ENCODE peak calls at places on chromosome 5, in four cellular contexts. K, V, B and E are unnamed samples.

GRCh38 chr5:79074641-79075040 is 5.1 kb downstream of the BHMT2 start:
- DNase-seq in K (peak), V (peak), B (no peak), E (no peak)

GRCh38 chr5:24215114-24215513 is 429.7 kb downstream of the CDH10 start:
- DNase-seq in K (no peak), V (no peak), B (no peak), E (no peak)

GRCh38 chr5:73791389-73791788 is 165.4 kb downstream of the ARHGEF28 start:
- DNase-seq in K (no peak), V (no peak), B (no peak), E (no peak)

GRCh38 chr5:83077662-83078261 is 415 bp downstream of the XRCC4 start:
- DNase-seq in K (peak), V (peak), B (no peak), E (peak)

GRCh38 chr5:172188033-172188892 is at the start of gene STK10:
- DNase-seq in K (peak), V (peak), B (peak), E (peak)

GRCh38 chr5:178279723-178280438 is 47.3 kb upstream of the PHYKPL start:
- DNase-seq in K (peak), V (peak), B (peak), E (peak)

GRCh38 chr5:58944221-58944620 is 361.3 kb downstream of the RAB3C start:
- DNase-seq in K (peak), V (no peak), B (no peak), E (no peak)

GRCh38 chr5:42636425-42636824 is 120.2 kb upstream of the CCDC152 start:
- DNase-seq in K (peak), V (peak), B (no peak), E (no peak)

GRCh38 chr5:72559866-72560766 is 52.9 kb upstream of the ZNF366 start:
- DNase-seq in K (no peak), V (peak), B (no peak), E (no peak)

GRCh38 chr5:156838966-156839365 is 11.1 kb upstream of the PPP1R2B start:
- DNase-seq in K (no peak), V (no peak), B (no peak), E (no peak)

GRCh38 chr5:14185336-14186131 is 42.4 kb downstream of the TRIO start:
- DNase-seq in K (peak), V (no peak), B (no peak), E (no peak)

GRCh38 chr5:140556438-140556837 is 835 bp downstream of the SRA1 start:
- DNase-seq in K (peak), V (no peak), B (no peak), E (no peak)

GRCh38 chr5:135245521-135246499 is 153.2 kb downstream of the MACROH2A1 start:
- DNase-seq in K (peak), V (no peak), B (no peak), E (no peak)

GRCh38 chr5:140202610-140203009 is 27.6 kb downstream of the CYSTM1 start:
- DNase-seq in K (no peak), V (no peak), B (no peak), E (no peak)

GRCh38 chr5:149141224-149141956 is at the start of gene ABLIM3:
- DNase-seq in K (peak), V (peak), B (peak), E (no peak)

GRCh38 chr5:53726121-53726520 is 165.7 kb downstream of the NDUFS4 start:
- DNase-seq in K (no peak), V (no peak), B (no peak), E (no peak)

GRCh38 chr5:133866160-133866902 is 102.1 kb downstream of the C5orf15 start:
- DNase-seq in K (no peak), V (no peak), B (no peak), E (no peak)

GRCh38 chr5:138282918-138283742 is 8.7 kb upstream of the GFRA3 start:
- DNase-seq in K (peak), V (peak), B (peak), E (peak)

GRCh38 chr5:66337827-66338226 is 193.7 kb downstream of the SREK1 start:
- DNase-seq in K (no peak), V (peak), B (no peak), E (no peak)

GRCh38 chr5:31048975-31049290 is 144.6 kb upstream of the CDH6 start:
- DNase-seq in K (no peak), V (no peak), B (no peak), E (no peak)

GRCh38 chr5:139690385-139691274 is 42.5 kb downstream of the CXXC5 start:
- DNase-seq in K (peak), V (peak), B (peak), E (no peak)

GRCh38 chr5:58341485-58341884 is 118.4 kb downstream of the PLK2 start:
- DNase-seq in K (no peak), V (no peak), B (no peak), E (no peak)

GRCh38 chr5:135887881-135888614 is 7.6 kb downstream of the IL9 start:
- DNase-seq in K (peak), V (peak), B (no peak), E (peak)

GRCh38 chr5:58060971-58061370 is 398.9 kb downstream of the PLK2 start:
- DNase-seq in K (peak), V (no peak), B (no peak), E (no peak)

GRCh38 chr5:42483472-42484154 is 60.4 kb downstream of the GHR start:
- DNase-seq in K (no peak), V (no peak), B (no peak), E (no peak)

GRCh38 chr5:181168595-181169118 is 21.3 kb downstream of the OR2V2 start:
- DNase-seq in K (no peak), V (no peak), B (no peak), E (no peak)

GRCh38 chr5:87020099-87020934 is 247.4 kb upstream of the RASA1 start:
- DNase-seq in K (peak), V (peak), B (peak), E (no peak)

GRCh38 chr5:1795931-1796330 is 3.7 kb downstream of the MRPL36 start:
- DNase-seq in K (no peak), V (no peak), B (no peak), E (no peak)

GRCh38 chr5:107538331-107539162 is 132.2 kb downstream of the EFNA5 start:
- DNase-seq in K (no peak), V (no peak), B (no peak), E (no peak)

GRCh38 chr5:151589878-151590570 is 1.1 kb downstream of the FAT2 start:
- DNase-seq in K (peak), V (no peak), B (no peak), E (no peak)
- H3K4me3 ChIP-seq in K (no peak), V (no peak), B (no peak), E (no peak)

DNA sequence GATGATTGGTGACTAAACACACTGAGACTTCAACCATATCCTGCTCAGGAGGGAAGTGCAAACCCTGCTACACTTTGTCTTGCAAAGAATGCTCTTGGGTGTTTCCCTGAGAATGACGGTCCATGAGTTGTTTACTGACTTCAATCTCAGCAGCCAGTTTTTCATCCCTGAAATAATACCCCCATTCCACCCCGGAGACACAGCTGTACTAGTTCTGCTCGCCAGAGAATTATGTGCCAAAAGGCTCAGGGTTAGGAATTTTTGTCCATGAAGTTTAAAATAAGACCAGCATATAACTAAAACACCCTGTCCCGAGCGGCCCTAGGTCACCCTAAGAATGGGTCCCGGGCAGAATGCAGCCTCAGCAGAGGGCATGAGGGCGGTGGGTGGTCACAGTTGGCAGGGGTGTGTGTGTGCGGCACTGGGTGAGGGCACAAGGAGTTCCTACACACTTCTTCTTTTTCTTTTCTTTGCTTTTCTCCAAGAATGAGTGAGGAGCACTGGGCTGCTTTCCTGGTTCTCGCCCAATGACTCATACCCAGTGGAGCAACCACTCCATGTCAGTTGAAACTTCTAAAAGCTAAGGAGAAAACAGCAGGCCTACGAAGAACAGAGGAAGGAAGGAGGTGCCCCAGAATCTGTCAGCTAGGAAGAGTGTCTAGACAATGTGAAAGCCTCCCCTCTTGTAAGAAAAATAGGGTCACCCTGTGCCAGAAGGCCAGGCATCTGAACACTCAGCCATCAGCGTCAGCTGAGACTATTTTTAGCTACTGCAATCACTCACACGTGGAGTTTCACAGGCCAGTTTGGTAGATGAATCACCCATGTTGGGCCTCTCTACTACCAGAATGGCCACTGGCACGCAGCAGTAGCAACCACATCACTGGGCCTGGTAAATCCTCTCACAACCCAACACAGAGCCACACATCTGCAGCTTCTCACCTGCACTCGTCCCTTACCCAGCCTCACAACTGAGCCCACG is 105.9 kb downstream of the DPYSL3 start:
- DNase-seq in K (peak), V (no peak), B (peak), E (no peak)
- H3K4me3 ChIP-seq in K (peak), V (no peak), B (no peak), E (no peak)

DNA sequence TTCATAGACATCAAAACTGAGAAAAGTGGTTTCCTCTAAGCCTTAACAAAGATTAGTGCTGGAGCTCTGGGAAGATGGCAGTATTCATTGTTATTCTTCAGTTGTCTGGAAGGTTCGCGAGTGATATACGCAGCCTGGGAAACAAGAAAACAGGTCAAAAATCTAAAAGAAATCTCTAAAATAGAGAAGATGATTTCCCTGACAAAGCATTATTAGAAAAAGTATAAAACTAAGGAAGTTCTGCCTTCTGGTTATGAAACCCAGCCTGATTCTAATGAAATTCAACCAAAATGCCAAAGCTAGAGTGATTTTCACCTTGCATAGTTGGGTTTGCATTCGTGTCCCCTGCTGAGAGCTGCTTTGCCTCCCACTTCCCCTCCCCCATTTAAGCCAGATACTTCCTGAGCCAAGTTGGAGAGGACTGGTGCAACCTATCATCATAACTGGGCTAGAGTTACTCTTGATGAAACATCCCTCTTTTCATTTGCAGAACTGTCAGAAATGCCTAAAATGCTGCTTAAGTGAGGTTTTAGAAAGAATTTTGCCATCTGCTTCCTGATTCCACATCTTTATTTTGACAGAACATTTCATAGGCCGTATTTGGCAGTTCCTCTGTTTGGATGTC is 48.4 kb downstream of the NDFIP1 start:
- DNase-seq in K (no peak), V (peak), B (no peak), E (no peak)
- H3K4me3 ChIP-seq in K (no peak), V (no peak), B (no peak), E (no peak)

DNA sequence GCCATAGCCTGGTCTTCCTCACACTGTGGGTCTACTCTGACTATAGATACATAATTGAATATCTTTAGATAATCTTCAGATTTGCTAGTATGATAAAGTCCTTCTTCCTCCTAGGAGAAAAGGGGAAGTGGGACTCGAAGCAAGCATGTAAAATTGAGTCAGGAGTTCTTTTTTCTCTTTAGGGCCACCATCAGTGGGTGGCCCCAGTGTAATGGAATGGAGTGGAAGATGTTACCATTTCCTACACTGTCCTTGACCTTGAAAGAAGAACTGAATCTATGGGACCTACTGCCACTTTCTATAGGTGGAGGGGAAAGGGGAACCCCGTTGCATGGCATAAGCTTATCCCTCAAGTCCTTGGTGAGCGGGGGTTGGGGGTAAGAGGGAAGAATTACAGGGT is 44.9 kb upstream of the SUB1 start:
- DNase-seq in K (no peak), V (no peak), B (no peak), E (no peak)
- H3K4me3 ChIP-seq in K (no peak), V (no peak), B (no peak), E (no peak)

GRCh38 chr5:80508844-80509243 is 20.9 kb downstream of the FAM151B start:
- DNase-seq in K (no peak), V (no peak), B (no peak), E (no peak)

GRCh38 chr5:80504833-80505232 is 16.9 kb downstream of the FAM151B start:
- DNase-seq in K (no peak), V (no peak), B (no peak), E (no peak)

GRCh38 chr5:80502795-80503194 is 14.9 kb downstream of the FAM151B start:
- DNase-seq in K (no peak), V (no peak), B (no peak), E (no peak)

GRCh38 chr5:80507663-80508062 is 19.8 kb downstream of the FAM151B start:
- DNase-seq in K (no peak), V (peak), B (no peak), E (no peak)

DNA sequence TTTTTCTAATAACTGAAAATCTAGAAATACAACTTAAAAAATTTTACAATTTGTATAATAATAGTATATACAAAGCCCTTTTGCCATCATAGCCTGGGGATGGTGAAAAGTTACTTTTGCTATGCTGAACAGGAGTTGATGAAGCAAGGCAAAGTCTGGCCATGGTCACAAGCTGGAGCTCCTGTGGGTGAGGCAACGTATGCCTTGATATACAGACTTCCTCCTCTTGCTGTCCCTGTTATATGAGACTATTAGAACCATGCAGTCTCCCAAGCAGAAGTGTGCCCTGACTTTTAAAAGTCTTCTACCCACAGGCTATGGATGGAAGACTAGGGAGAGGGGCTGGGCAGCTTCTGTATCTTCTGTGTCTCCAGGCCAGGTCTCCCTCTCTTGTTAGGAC is 15.7 kb downstream of the FAM151B start:
- DNase-seq in K (no peak), V (no peak), B (no peak), E (no peak)
- H3K4me3 ChIP-seq in K (no peak), V (no peak), B (no peak), E (no peak)